ENCODE peak calls at places on chromosomes 6 and 20, in nine cellular contexts. Y is heart right ventricle, C is breast epithelium, L is transverse colon, F is upper lobe of right lung, P is right lobe of liver, K is lower lobe of right lung, Q is GM12878, G is tibial nerve. I is an unnamed sample. For H3K36me3, the result is how much of the 10 kb centered on the place peaks cover.

GRCh38 chr6:30682181-30683117 is 4.0 kb downstream of the PPP1R18 start:
- DNase-seq in P (peak), F (peak), L (peak), C (peak), Q (peak), K (peak), G (peak), Y (peak), I (peak)

GRCh38 chr6:41199427-41200246 is 1.3 kb downstream of the TREML2 start:
- DNase-seq in Y (no peak), F (no peak), K (no peak), L (no peak), G (no peak), P (no peak), C (no peak), Q (peak), I (no peak)

GRCh38 chr20:57341657-57342056 is 9.4 kb upstream of the RAE1 start:
- DNase-seq in G (no peak), Y (no peak), C (no peak), L (no peak), P (no peak), K (no peak), F (no peak), Q (no peak), I (no peak)

GRCh38 chr6:34246563-34247391 is 2.0 kb downstream of the SMIM29 start:
- DNase-seq in P (no peak), Q (no peak), F (no peak), Y (no peak), K (peak), L (no peak), G (no peak), C (no peak), I (no peak)

GRCh38 chr20:62740286-62741141 is 31.9 kb downstream of the NTSR1 start:
- DNase-seq in L (peak), Y (no peak), Q (peak), P (no peak), G (peak), C (no peak), K (peak), F (peak), I (peak)

GRCh38 chr6:55704421-55704820 is 125.4 kb upstream of the HMGCLL1 start:
- DNase-seq in F (no peak), L (no peak), K (no peak), P (no peak), G (no peak), C (no peak), Q (no peak), Y (no peak), I (no peak)

GRCh38 chr20:38139156-38139912 is 25.7 kb downstream of the TGM2 start:
- DNase-seq in P (peak), K (peak), Y (no peak), C (no peak), F (peak), L (no peak), Q (no peak), G (no peak), I (no peak)

GRCh38 chr6:33343953-33344611 is 26.5 kb upstream of the ZBTB22 start:
- DNase-seq in Y (no peak), P (no peak), L (no peak), F (no peak), K (no peak), G (no peak), Q (no peak), C (no peak), I (peak)

GRCh38 chr6:30990422-30991086 is 7.0 kb downstream of the MUC21 start:
- DNase-seq in Y (no peak), K (no peak), G (no peak), F (no peak), L (no peak), Q (no peak), P (no peak), C (no peak), I (no peak)

GRCh38 chr6:52612336-52613096 is 35.7 kb upstream of the TRAM2 start:
- DNase-seq in P (no peak), K (no peak), C (no peak), G (no peak), Y (no peak), Q (no peak), F (no peak), L (no peak), I (no peak)

GRCh38 chr6:44456070-44456965 is 68.8 kb downstream of the CDC5L start:
- DNase-seq in Y (no peak), K (no peak), G (no peak), Q (no peak), L (peak), C (no peak), F (no peak), P (peak), I (peak)

GRCh38 chr6:81480139-81480538 is 272.3 kb downstream of the TENT5A start:
- DNase-seq in Y (no peak), C (no peak), K (no peak), Q (no peak), L (no peak), F (no peak), P (no peak), G (no peak), I (no peak)

GRCh38 chr6:128731249-128732165 is 151.4 kb upstream of the LAMA2 start:
- DNase-seq in Y (no peak), Q (no peak), G (no peak), L (no peak), C (no peak), F (no peak), K (no peak), P (no peak), I (peak)

GRCh38 chr6:110491644-110492317 is 15.4 kb upstream of the SLC22A16 start:
- DNase-seq in K (no peak), F (no peak), G (no peak), L (no peak), P (no peak), Q (no peak), C (no peak), Y (no peak), I (no peak)

GRCh38 chr6:39357998-39358686 is 35.6 kb upstream of the KCNK16 start:
- DNase-seq in G (no peak), P (no peak), F (no peak), Y (peak), L (peak), K (no peak), C (no peak), Q (no peak), I (no peak)

GRCh38 chr6:102641426-102641825 is 1247.9 kb downstream of the GRIK2 start:
- DNase-seq in Q (no peak), F (no peak), G (no peak), L (no peak), P (no peak), K (no peak), Y (no peak), C (no peak), I (no peak)

GRCh38 chr6:11229267-11230043 is 3.0 kb downstream of the NEDD9 start:
- DNase-seq in Y (no peak), Q (no peak), L (no peak), G (no peak), C (no peak), P (no peak), K (no peak), F (no peak), I (no peak)

GRCh38 chr20:38218566-38218885 is 42.0 kb downstream of the KIAA1755 start:
- DNase-seq in L (no peak), Q (no peak), P (no peak), G (no peak), F (peak), K (no peak), C (no peak), Y (no peak), I (no peak)

GRCh38 chr6:37952027-37952426 is 132.5 kb downstream of the ZFAND3 start:
- DNase-seq in K (no peak), Y (no peak), G (no peak), Q (peak), C (no peak), F (no peak), L (no peak), P (no peak), I (no peak)

GRCh38 chr6:125316621-125317020 is 14.9 kb upstream of the HDDC2 start:
- DNase-seq in G (no peak), P (no peak), Q (no peak), Y (no peak), F (no peak), L (no peak), C (peak), K (no peak), I (no peak)

GRCh38 chr6:24721461-24722215 is 2.7 kb upstream of the C6orf62 start:
- DNase-seq in L (peak), C (no peak), P (peak), Q (no peak), K (no peak), G (peak), Y (peak), F (no peak), I (no peak)

GRCh38 chr6:153958860-153959259 is 80.2 kb upstream of the OPRM1 start:
- DNase-seq in K (no peak), G (no peak), C (no peak), Y (no peak), L (no peak), Q (no peak), P (no peak), F (no peak), I (no peak)

GRCh38 chr6:109434456-109434855 is 6.0 kb downstream of the PPIL6 start:
- DNase-seq in L (no peak), F (no peak), Y (no peak), C (no peak), G (no peak), K (no peak), Q (no peak), P (no peak), I (no peak)

GRCh38 chr6:125863023-125863422 is 72.3 kb downstream of the NCOA7 start:
- DNase-seq in G (no peak), C (no peak), Y (no peak), Q (no peak), L (no peak), K (no peak), P (no peak), F (no peak), I (no peak)

GRCh38 chr6:163820745-163821456 is 406.4 kb downstream of the QKI start:
- DNase-seq in G (no peak), L (no peak), Q (no peak), K (no peak), C (no peak), F (no peak), Y (no peak), P (no peak), I (no peak)

GRCh38 chr6:63305278-63305677 is 14.5 kb downstream of the LGSN start:
- DNase-seq in Y (no peak), G (no peak), P (no peak), F (no peak), K (no peak), Q (no peak), L (peak), C (no peak), I (peak)

GRCh38 chr6:163489584-163489983 is 75.1 kb downstream of the QKI start:
- DNase-seq in F (no peak), K (no peak), G (no peak), P (no peak), C (no peak), Y (no peak), Q (no peak), L (no peak), I (no peak)

GRCh38 chr6:131470549-131470948 is 102.5 kb upstream of the ARG1 start:
- DNase-seq in Q (no peak), K (no peak), Y (no peak), G (no peak), F (no peak), C (no peak), P (no peak), L (no peak), I (no peak)

GRCh38 chr6:14925627-14926026 is 320.2 kb upstream of the JARID2 start:
- DNase-seq in L (no peak), P (peak), C (no peak), F (no peak), K (no peak), G (no peak), Y (no peak), Q (no peak), I (no peak)

DNA sequence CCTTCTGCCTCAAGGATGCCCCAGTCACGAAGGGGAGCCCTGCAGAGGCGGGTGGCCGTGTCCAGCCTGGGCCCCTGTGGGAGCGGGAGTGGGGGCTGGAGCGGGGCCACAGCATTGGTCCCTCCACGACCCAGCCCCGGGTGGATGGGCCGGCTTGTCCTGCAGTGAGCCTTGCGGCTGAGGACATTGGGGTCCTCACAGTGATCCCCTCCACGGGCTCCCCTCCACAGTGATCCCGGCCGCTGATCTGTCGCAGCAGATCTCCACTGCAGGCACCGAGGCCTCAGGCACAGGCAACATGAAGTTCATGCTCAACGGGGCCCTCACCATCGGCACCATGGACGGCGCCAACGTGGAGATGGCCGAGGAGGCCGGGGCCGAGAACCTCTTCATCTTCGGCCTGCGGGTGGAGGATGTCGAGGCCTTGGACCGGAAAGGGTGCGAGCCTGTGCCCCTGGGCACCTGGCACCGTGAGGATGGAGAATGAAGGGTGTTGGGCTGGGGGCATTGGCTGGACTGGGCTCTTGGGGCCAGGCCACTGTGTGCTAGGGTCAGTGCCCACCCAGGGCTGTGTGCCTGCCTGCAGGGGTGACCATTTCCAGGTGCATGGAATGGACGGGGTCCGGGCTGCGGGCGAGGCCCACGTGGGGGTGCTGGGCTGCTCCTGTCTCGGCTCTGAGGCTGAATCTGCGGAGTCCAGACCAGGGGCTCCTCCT is 44.4 kb downstream of the PYGB start:
- DNase-seq in Y (no peak), K (no peak), G (no peak), C (no peak), F (no peak), P (no peak), L (no peak), Q (no peak), I (no peak)
- H3K36me3 ChIP-seq in Y (half or more), K (half or more), G (half or more), C (under half), F (half or more), P (under half), L (under half), Q (under half), I (under half)

DNA sequence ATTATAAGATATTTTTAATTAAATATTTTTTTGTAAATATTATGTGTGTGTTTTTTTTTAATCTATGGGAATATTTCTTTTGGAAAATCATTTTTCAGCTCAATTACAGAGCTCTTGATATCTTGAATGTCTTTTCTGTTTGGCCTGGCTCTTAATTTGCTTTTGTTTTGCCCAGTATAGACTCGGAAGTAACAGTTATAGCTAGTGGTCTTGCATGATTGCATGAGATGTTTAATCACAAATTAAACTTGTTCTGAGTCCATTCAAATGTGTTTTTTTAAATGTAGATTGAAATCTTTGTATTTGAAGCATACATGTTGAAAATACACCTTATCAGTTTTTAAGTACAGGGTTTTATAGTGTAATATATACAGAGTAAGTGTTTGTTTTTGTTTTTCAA is 2.6 kb downstream of the ID4 start:
- DNase-seq in Y (no peak), L (no peak), P (no peak), Q (no peak), K (no peak), C (no peak), F (no peak), G (no peak), I (no peak)
- H3K4me3 ChIP-seq in Y (no peak), L (no peak), P (no peak), Q (no peak), K (peak), C (peak), F (peak), G (peak), I (no peak)

GRCh38 chr6:42313941-42314570 is 96.4 kb upstream of the MRPS10 start:
- DNase-seq in G (no peak), Q (no peak), F (no peak), P (no peak), K (no peak), C (no peak), L (no peak), Y (peak), I (no peak)
- TF ChIP-seq CTCF in G (no peak), Q (no peak), F (no peak), P (no peak), K (no peak), C (no peak), L (no peak), Y (no peak), I (no peak)

DNA sequence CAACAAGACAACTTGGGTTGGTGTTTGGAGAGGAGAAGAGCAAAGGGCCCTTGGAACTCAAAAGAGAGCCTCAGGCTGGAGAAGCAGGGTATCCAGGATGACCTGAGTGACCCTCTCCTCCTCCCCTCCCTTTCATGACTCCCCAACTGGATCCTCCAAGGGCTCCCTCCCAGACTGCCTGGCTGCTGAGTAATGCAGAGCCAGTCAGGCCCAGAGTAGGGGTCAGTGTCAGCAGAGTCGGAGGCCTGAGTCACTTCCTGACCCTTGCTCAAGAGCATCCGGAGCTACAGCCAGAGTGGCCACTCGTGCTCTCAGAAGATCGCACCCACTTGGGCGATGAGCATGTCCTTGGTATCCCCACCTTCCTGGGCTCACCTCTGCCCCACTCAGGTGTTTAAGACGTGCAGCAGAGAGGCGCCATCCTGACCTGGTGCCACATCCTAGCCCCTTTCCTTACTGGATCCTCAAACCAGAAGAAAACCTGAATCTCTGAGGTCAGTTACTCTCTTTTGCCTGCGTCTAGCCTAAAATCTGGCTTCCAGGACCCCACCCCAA is 2.8 kb upstream of the MAPK13 start:
- DNase-seq in C (no peak), L (no peak), G (no peak), Y (no peak), P (peak), F (peak), K (peak), Q (no peak), I (no peak)
- H3K36me3 ChIP-seq in C (under half), L (under half), G (under half), Y (under half), P (under half), F (under half), K (under half), Q (under half), I (under half)

GRCh38 chr20:52103469-52103910 is 88.1 kb downstream of the ZFP64 start:
- DNase-seq in F (peak), Q (no peak), K (no peak), P (no peak), L (no peak), Y (no peak), C (no peak), G (no peak), I (no peak)
- H3K4me3 ChIP-seq in F (peak), Q (no peak), K (peak), P (no peak), L (peak), Y (no peak), C (peak), G (peak), I (no peak)

GRCh38 chr6:86820750-86821149 is 116.6 kb upstream of the HTR1E start:
- DNase-seq in F (no peak), P (no peak), L (no peak), C (no peak), G (no peak), K (no peak), Q (no peak), Y (no peak), I (no peak)
- TF ChIP-seq CTCF in F (no peak), P (no peak), L (no peak), C (no peak), G (no peak), K (no peak), Q (no peak), Y (no peak), I (no peak)

DNA sequence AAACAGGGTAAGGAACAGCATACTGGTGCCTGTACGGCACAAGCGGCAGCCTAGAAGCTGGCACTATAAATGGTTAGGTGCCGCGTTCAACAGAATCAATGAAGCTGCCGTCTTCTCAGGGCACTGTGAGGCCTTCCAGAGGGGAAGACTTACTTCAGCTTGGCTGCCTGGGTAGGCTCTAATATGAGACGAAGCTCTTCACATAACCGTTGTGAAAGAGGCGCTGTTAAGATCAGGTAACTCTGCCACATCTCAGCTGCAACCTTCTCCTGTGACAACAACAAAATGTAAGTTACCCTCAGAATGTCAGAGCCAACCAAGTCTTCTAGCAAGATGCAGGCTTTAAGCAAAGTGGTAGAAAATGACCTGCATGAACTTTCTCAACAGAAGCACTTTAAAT is 12.0 kb upstream of the LYRM2 start:
- DNase-seq in Y (no peak), Q (no peak), G (no peak), C (no peak), F (no peak), K (no peak), P (no peak), L (no peak), I (no peak)
- H3K36me3 ChIP-seq in Y (half or more), Q (under half), G (half or more), C (under half), F (half or more), K (half or more), P (half or more), L (half or more), I (under half)

GRCh38 chr20:61170921-61171320 is 81.1 kb upstream of the CDH4 start:
- DNase-seq in C (no peak), Y (no peak), K (no peak), P (no peak), Q (no peak), L (no peak), F (no peak), G (no peak), I (no peak)

GRCh38 chr20:61173966-61174725 is 77.9 kb upstream of the CDH4 start:
- DNase-seq in L (no peak), K (no peak), Y (no peak), G (no peak), F (no peak), Q (no peak), P (no peak), C (no peak), I (no peak)

GRCh38 chr20:61173267-61173666 is 78.8 kb upstream of the CDH4 start:
- DNase-seq in P (no peak), Y (no peak), L (no peak), F (no peak), K (no peak), Q (no peak), G (no peak), C (no peak), I (no peak)

GRCh38 chr20:61178431-61179080 is 73.5 kb upstream of the CDH4 start:
- DNase-seq in P (no peak), C (no peak), Y (no peak), G (no peak), K (no peak), F (no peak), Q (no peak), L (peak), I (peak)

DNA sequence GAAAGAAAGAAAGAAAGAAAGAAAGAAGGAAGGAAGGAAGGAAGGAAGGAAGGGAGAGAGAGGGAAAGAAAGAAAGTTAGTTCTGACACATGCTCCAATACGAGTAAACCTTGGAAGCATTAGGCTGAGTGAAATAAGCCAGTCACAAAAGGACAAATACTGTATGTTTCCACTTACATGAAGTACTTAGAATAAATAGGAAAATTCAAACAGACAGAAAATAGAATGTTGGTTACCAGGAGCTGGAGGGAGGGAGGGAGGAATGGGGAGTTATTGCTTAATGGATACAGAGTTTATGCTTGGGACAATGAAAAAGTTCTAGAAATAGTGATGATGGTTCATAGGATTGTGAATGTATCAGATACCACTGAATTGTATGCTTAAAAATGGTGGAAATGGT is 75.2 kb upstream of the CDH4 start:
- DNase-seq in P (no peak), L (no peak), F (no peak), K (no peak), Q (no peak), Y (no peak), G (no peak), C (no peak), I (no peak)
- H3K4me3 ChIP-seq in P (no peak), L (no peak), F (no peak), K (no peak), Q (no peak), Y (no peak), G (no peak), C (no peak), I (no peak)

GRCh38 chr6:85775883-85776282 is 133.2 kb upstream of the SYNCRIP start:
- DNase-seq in C (no peak), L (no peak), Y (no peak), G (no peak), Q (no peak), F (no peak), K (no peak), P (no peak), I (no peak)
- TF ChIP-seq CTCF in C (no peak), L (no peak), Y (no peak), G (no peak), Q (no peak), F (no peak), K (no peak), P (no peak), I (no peak)

I was measured in mucosa of descending colon.